ENCODE peak calls at places on chromosomes 2 and 18, in ten cellular contexts. W is OCI-LY7; J is right cardiac atrium; X is NCI-H460; C is iPS-NIHi11; Q is fibroblast of lung; K is NCI-H748 treated with DMSO at 0.1 percent for 48 hours; T is naive thymus-derived CD8-positive, alpha-beta T cell; P is ureter; I is upper lobe of right lung. O is an unnamed sample.
A peak's percentile ranks its signal among the peaks of the same experiment; 100 is the strongest.

GRCh38 chr2:42250925-42251324 is 81.8 kb downstream of the EML4 start:
- DNase-seq in W (no peak), J (no peak), X (no peak), C (no peak), Q (no peak), K (no peak), T (no peak), P (no peak), I (no peak), O (no peak)

GRCh38 chr2:237727363-237727762 is 71.2 kb upstream of the RBM44 start:
- DNase-seq in W (no peak), J (no peak), X (no peak), C (no peak), Q (peak; percentile 54), K (no peak), T (no peak), P (peak; percentile 68), I (no peak), O (peak; percentile 35)

GRCh38 chr2:235917506-235917905 is 250.7 kb downstream of the GBX2 start:
- DNase-seq in W (no peak), J (no peak), X (no peak), C (no peak), Q (no peak), K (peak; percentile 89), T (no peak), P (no peak), I (no peak), O (no peak)

GRCh38 chr2:10190737-10191532 is 68.4 kb downstream of the RRM2 start:
- DNase-seq in W (no peak), J (no peak), X (no peak), C (no peak), Q (no peak), K (no peak), T (no peak), P (no peak), I (no peak), O (no peak)

GRCh38 chr2:145687445-145688104 is 1167.7 kb upstream of the ZEB2 start:
- DNase-seq in W (peak; percentile 4), J (no peak), X (peak; percentile 26), C (peak; percentile 10), Q (peak; percentile 74), K (no peak), T (no peak), P (no peak), I (no peak), O (no peak)

GRCh38 chr18:25141796-25142365 is 210.1 kb downstream of the ZNF521 start:
- DNase-seq in W (no peak), J (no peak), X (no peak), C (no peak), Q (no peak), K (no peak), T (no peak), P (no peak), I (no peak), O (no peak)

GRCh38 chr2:25115902-25116301 is 52.5 kb downstream of the POMC start:
- DNase-seq in W (no peak), J (no peak), X (no peak), C (no peak), Q (peak; percentile 78), K (no peak), T (no peak), P (no peak), I (no peak), O (no peak)

GRCh38 chr18:35256947-35257346 is 16.1 kb downstream of the ZNF397 start:
- DNase-seq in W (no peak), J (no peak), X (no peak), C (no peak), Q (no peak), K (no peak), T (no peak), P (no peak), I (no peak), O (no peak)

GRCh38 chr2:40434638-40435296 is 17.1 kb downstream of the SLC8A1 start:
- DNase-seq in W (no peak), J (no peak), X (peak; percentile 90), C (no peak), Q (peak; percentile 99), K (no peak), T (no peak), P (no peak), I (no peak), O (peak; percentile 96)

GRCh38 chr2:36379710-36380448 is 24.3 kb downstream of the CRIM1 start:
- DNase-seq in W (no peak), J (no peak), X (no peak), C (no peak), Q (peak; percentile 87), K (no peak), T (no peak), P (no peak), I (no peak), O (no peak)

GRCh38 chr2:24280645-24281044 is 79.7 kb downstream of the ITSN2 start:
- DNase-seq in W (no peak), J (no peak), X (no peak), C (no peak), Q (no peak), K (no peak), T (no peak), P (no peak), I (no peak), O (no peak)

GRCh38 chr2:206415618-206416243 is 27.6 kb upstream of the ADAM23 start:
- DNase-seq in W (no peak), J (no peak), X (no peak), C (no peak), Q (no peak), K (no peak), T (no peak), P (no peak), I (no peak), O (no peak)

GRCh38 chr2:112481528-112482228 is at the start of gene TTL:
- DNase-seq in W (peak; percentile 86), J (peak; percentile 92), X (peak; percentile 66), C (peak; percentile 90), Q (peak; percentile 63), K (peak; percentile 39), T (peak; percentile 83), P (peak; percentile 71), I (peak; percentile 91), O (peak; percentile 73)

GRCh38 chr2:118689033-118689432 is 158.4 kb downstream of the EN1 start:
- DNase-seq in W (no peak), J (no peak), X (no peak), C (no peak), Q (no peak), K (no peak), T (no peak), P (no peak), I (no peak), O (no peak)

GRCh38 chr2:224655006-224655537 is 61.1 kb downstream of the CCDC195 start:
- DNase-seq in W (no peak), J (no peak), X (no peak), C (no peak), Q (no peak), K (no peak), T (no peak), P (no peak), I (no peak), O (no peak)

GRCh38 chr2:58875462-58875861 is 634.3 kb upstream of the FANCL start:
- DNase-seq in W (no peak), J (no peak), X (no peak), C (no peak), Q (no peak), K (no peak), T (no peak), P (no peak), I (no peak), O (no peak)

GRCh38 chr2:99867690-99868089 is 274.7 kb downstream of the AFF3 start:
- DNase-seq in W (no peak), J (no peak), X (no peak), C (no peak), Q (peak; percentile 78), K (no peak), T (no peak), P (no peak), I (no peak), O (peak; percentile 56)

GRCh38 chr2:75476778-75477177 is 84.0 kb downstream of the EVA1A start:
- DNase-seq in W (no peak), J (no peak), X (no peak), C (no peak), Q (peak; percentile 90), K (no peak), T (no peak), P (no peak), I (no peak), O (peak; percentile 13)

GRCh38 chr2:3669656-3670055 is 11.7 kb downstream of the ALLC start:
- DNase-seq in W (no peak), J (no peak), X (no peak), C (no peak), Q (no peak), K (no peak), T (no peak), P (no peak), I (peak; percentile 40), O (no peak)

GRCh38 chr2:64179582-64180321 is 35.5 kb upstream of the PELI1 start:
- DNase-seq in W (no peak), J (no peak), X (no peak), C (no peak), Q (no peak), K (no peak), T (no peak), P (no peak), I (no peak), O (no peak)

GRCh38 chr2:20539133-20539719 is 92.4 kb downstream of the RHOB start:
- DNase-seq in W (no peak), J (no peak), X (no peak), C (no peak), Q (peak; percentile 39), K (no peak), T (peak; percentile 4), P (no peak), I (no peak), O (peak; percentile 45)

GRCh38 chr2:120599064-120599463 is 136.6 kb upstream of the GLI2 start:
- DNase-seq in W (no peak), J (no peak), X (no peak), C (no peak), Q (no peak), K (no peak), T (no peak), P (no peak), I (peak; percentile 72), O (no peak)

GRCh38 chr2:112322919-112323318 is 47.5 kb downstream of the ZC3H6 start:
- DNase-seq in W (no peak), J (no peak), X (no peak), C (no peak), Q (no peak), K (no peak), T (no peak), P (no peak), I (no peak), O (no peak)

GRCh38 chr18:25422230-25422629 is 70.3 kb upstream of the ZNF521 start:
- DNase-seq in W (no peak), J (no peak), X (no peak), C (no peak), Q (no peak), K (no peak), T (no peak), P (no peak), I (no peak), O (no peak)

GRCh38 chr2:65276604-65277003 is 49.0 kb downstream of the ACTR2 start:
- DNase-seq in W (no peak), J (no peak), X (no peak), C (no peak), Q (peak; percentile 34), K (no peak), T (no peak), P (no peak), I (no peak), O (no peak)

GRCh38 chr2:241541564-241542277 is 16.8 kb upstream of the BOK start:
- DNase-seq in W (no peak), J (no peak), X (no peak), C (peak; percentile 53), Q (no peak), K (no peak), T (peak; percentile 48), P (no peak), I (no peak), O (no peak)

GRCh38 chr2:238564286-238564920 is 137.7 kb downstream of the ASB1 start:
- DNase-seq in W (no peak), J (no peak), X (no peak), C (no peak), Q (no peak), K (no peak), T (no peak), P (no peak), I (no peak), O (no peak)

GRCh38 chr2:159722580-159722979 is 10.3 kb downstream of the MARCHF7 start:
- DNase-seq in W (no peak), J (no peak), X (no peak), C (no peak), Q (no peak), K (no peak), T (no peak), P (no peak), I (no peak), O (no peak)